ENCODE peak calls at places on chromosomes 11 and 22, in six cellular contexts. One of them, this sample, is unnamed.

GRCh38 chr22:28029201-28029948 is 110.3 kb upstream of the PITPNB start:
- DNase-seq in ACHN: no peak
- DNase-seq in NCI-H187: peak; percentile 45
- DNase-seq in T-helper 9 cell: no peak
- DNase-seq in activated CD8-positive, alpha-beta memory T cell treated with anti-CD3 and anti-CD28 coated beads for 4 hours: no peak
- DNase-seq in GM12891: no peak
- DNase-seq in this sample: no peak

GRCh38 chr22:48750282-48750681 is 1077.4 kb downstream of the BRD1 start:
- DNase-seq in ACHN: no peak
- DNase-seq in NCI-H187: no peak
- DNase-seq in T-helper 9 cell: no peak
- DNase-seq in activated CD8-positive, alpha-beta memory T cell treated with anti-CD3 and anti-CD28 coated beads for 4 hours: no peak
- DNase-seq in GM12891: no peak
- DNase-seq in this sample: no peak

GRCh38 chr11:69636512-69636866 is 4.5 kb upstream of the CCND1 start:
- DNase-seq in ACHN: no peak
- DNase-seq in NCI-H187: no peak
- DNase-seq in T-helper 9 cell: no peak
- DNase-seq in activated CD8-positive, alpha-beta memory T cell treated with anti-CD3 and anti-CD28 coated beads for 4 hours: no peak
- DNase-seq in GM12891: no peak
- DNase-seq in this sample: no peak

GRCh38 chr11:17637901-17638300 is 81.5 kb upstream of the MYOD1 start:
- DNase-seq in ACHN: no peak
- DNase-seq in NCI-H187: no peak
- DNase-seq in T-helper 9 cell: no peak
- DNase-seq in activated CD8-positive, alpha-beta memory T cell treated with anti-CD3 and anti-CD28 coated beads for 4 hours: no peak
- DNase-seq in GM12891: no peak
- DNase-seq in this sample: no peak

GRCh38 chr11:34165786-34166557 is 60.5 kb downstream of the NAT10 start:
- DNase-seq in ACHN: no peak
- DNase-seq in NCI-H187: no peak
- DNase-seq in T-helper 9 cell: no peak
- DNase-seq in activated CD8-positive, alpha-beta memory T cell treated with anti-CD3 and anti-CD28 coated beads for 4 hours: no peak
- DNase-seq in GM12891: no peak
- DNase-seq in this sample: no peak

GRCh38 chr11:20351151-20351550 is 12.4 kb upstream of the HTATIP2 start:
- DNase-seq in ACHN: no peak
- DNase-seq in NCI-H187: no peak
- DNase-seq in T-helper 9 cell: no peak
- DNase-seq in activated CD8-positive, alpha-beta memory T cell treated with anti-CD3 and anti-CD28 coated beads for 4 hours: no peak
- DNase-seq in GM12891: no peak
- DNase-seq in this sample: no peak

GRCh38 chr22:45296628-45297297 is 12.0 kb downstream of the UPK3A start:
- DNase-seq in ACHN: no peak
- DNase-seq in NCI-H187: no peak
- DNase-seq in T-helper 9 cell: peak; percentile 19
- DNase-seq in activated CD8-positive, alpha-beta memory T cell treated with anti-CD3 and anti-CD28 coated beads for 4 hours: no peak
- DNase-seq in GM12891: peak; percentile 37
- DNase-seq in this sample: peak; percentile 37

GRCh38 chr11:3735827-3736226 is 61.5 kb downstream of the NUP98 start:
- DNase-seq in ACHN: no peak
- DNase-seq in NCI-H187: no peak
- DNase-seq in T-helper 9 cell: no peak
- DNase-seq in activated CD8-positive, alpha-beta memory T cell treated with anti-CD3 and anti-CD28 coated beads for 4 hours: no peak
- DNase-seq in GM12891: no peak
- DNase-seq in this sample: no peak

GRCh38 chr22:50656122-50657070 is 16.2 kb upstream of the SHANK3 start:
- DNase-seq in ACHN: peak; percentile 34
- DNase-seq in NCI-H187: no peak
- DNase-seq in T-helper 9 cell: no peak
- DNase-seq in activated CD8-positive, alpha-beta memory T cell treated with anti-CD3 and anti-CD28 coated beads for 4 hours: no peak
- DNase-seq in GM12891: no peak
- DNase-seq in this sample: no peak

GRCh38 chr11:103086461-103086860 is 5.5 kb downstream of the DCUN1D5 start:
- DNase-seq in ACHN: no peak
- DNase-seq in NCI-H187: no peak
- DNase-seq in T-helper 9 cell: no peak
- DNase-seq in activated CD8-positive, alpha-beta memory T cell treated with anti-CD3 and anti-CD28 coated beads for 4 hours: no peak
- DNase-seq in GM12891: no peak
- DNase-seq in this sample: no peak

GRCh38 chr11:70142171-70142875 is 60.8 kb upstream of the FADD start:
- DNase-seq in ACHN: no peak
- DNase-seq in NCI-H187: no peak
- DNase-seq in T-helper 9 cell: no peak
- DNase-seq in activated CD8-positive, alpha-beta memory T cell treated with anti-CD3 and anti-CD28 coated beads for 4 hours: no peak
- DNase-seq in GM12891: no peak
- DNase-seq in this sample: no peak

GRCh38 chr11:107043242-107043991 is 25.1 kb upstream of the GUCY1A2 start:
- DNase-seq in ACHN: peak; percentile 61
- DNase-seq in NCI-H187: no peak
- DNase-seq in T-helper 9 cell: no peak
- DNase-seq in activated CD8-positive, alpha-beta memory T cell treated with anti-CD3 and anti-CD28 coated beads for 4 hours: no peak
- DNase-seq in GM12891: no peak
- DNase-seq in this sample: no peak

GRCh38 chr11:47413908-47414684 is 5.7 kb downstream of the SLC39A13 start:
- DNase-seq in ACHN: no peak
- DNase-seq in NCI-H187: no peak
- DNase-seq in T-helper 9 cell: no peak
- DNase-seq in activated CD8-positive, alpha-beta memory T cell treated with anti-CD3 and anti-CD28 coated beads for 4 hours: no peak
- DNase-seq in GM12891: no peak
- DNase-seq in this sample: no peak

GRCh38 chr11:21072517-21072916 is 403.1 kb downstream of the NELL1 start:
- DNase-seq in ACHN: no peak
- DNase-seq in NCI-H187: no peak
- DNase-seq in T-helper 9 cell: no peak
- DNase-seq in activated CD8-positive, alpha-beta memory T cell treated with anti-CD3 and anti-CD28 coated beads for 4 hours: no peak
- DNase-seq in GM12891: no peak
- DNase-seq in this sample: no peak

GRCh38 chr22:22158965-22159364 is 85.6 kb upstream of the VPREB1 start:
- DNase-seq in ACHN: no peak
- DNase-seq in NCI-H187: no peak
- DNase-seq in T-helper 9 cell: no peak
- DNase-seq in activated CD8-positive, alpha-beta memory T cell treated with anti-CD3 and anti-CD28 coated beads for 4 hours: no peak
- DNase-seq in GM12891: no peak
- DNase-seq in this sample: no peak

GRCh38 chr11:123640677-123641494 is 13.5 kb downstream of the SCN3B start:
- DNase-seq in ACHN: peak; percentile 38
- DNase-seq in NCI-H187: peak; percentile 19
- DNase-seq in T-helper 9 cell: peak; percentile 11
- DNase-seq in activated CD8-positive, alpha-beta memory T cell treated with anti-CD3 and anti-CD28 coated beads for 4 hours: peak; percentile 6
- DNase-seq in GM12891: peak; percentile 55
- DNase-seq in this sample: no peak

GRCh38 chr11:132037467-132037862 is 667.0 kb downstream of the NTM start:
- DNase-seq in ACHN: no peak
- DNase-seq in NCI-H187: no peak
- DNase-seq in T-helper 9 cell: no peak
- DNase-seq in activated CD8-positive, alpha-beta memory T cell treated with anti-CD3 and anti-CD28 coated beads for 4 hours: no peak
- DNase-seq in GM12891: no peak
- DNase-seq in this sample: no peak

GRCh38 chr11:61598886-61599868 is 18.3 kb upstream of the SYT7 start:
- DNase-seq in ACHN: no peak
- DNase-seq in NCI-H187: no peak
- DNase-seq in T-helper 9 cell: no peak
- DNase-seq in activated CD8-positive, alpha-beta memory T cell treated with anti-CD3 and anti-CD28 coated beads for 4 hours: no peak
- DNase-seq in GM12891: no peak
- DNase-seq in this sample: no peak

GRCh38 chr22:40070701-40071100 is 75.9 kb downstream of the FAM83F start:
- DNase-seq in ACHN: no peak
- DNase-seq in NCI-H187: no peak
- DNase-seq in T-helper 9 cell: no peak
- DNase-seq in activated CD8-positive, alpha-beta memory T cell treated with anti-CD3 and anti-CD28 coated beads for 4 hours: no peak
- DNase-seq in GM12891: no peak
- DNase-seq in this sample: no peak

GRCh38 chr22:19127329-19128008 is 3.6 kb upstream of the TSSK2 start:
- DNase-seq in ACHN: no peak
- DNase-seq in NCI-H187: no peak
- DNase-seq in T-helper 9 cell: no peak
- DNase-seq in activated CD8-positive, alpha-beta memory T cell treated with anti-CD3 and anti-CD28 coated beads for 4 hours: no peak
- DNase-seq in GM12891: no peak
- DNase-seq in this sample: no peak

GRCh38 chr11:119195680-119196079 is 10.4 kb downstream of the NHERF4 start:
- DNase-seq in ACHN: peak; percentile 21
- DNase-seq in NCI-H187: peak; percentile 19
- DNase-seq in T-helper 9 cell: no peak
- DNase-seq in activated CD8-positive, alpha-beta memory T cell treated with anti-CD3 and anti-CD28 coated beads for 4 hours: no peak
- DNase-seq in GM12891: no peak
- DNase-seq in this sample: no peak

GRCh38 chr11:10267821-10268220 is 26.2 kb downstream of the SBF2 start:
- DNase-seq in ACHN: no peak
- DNase-seq in NCI-H187: no peak
- DNase-seq in T-helper 9 cell: no peak
- DNase-seq in activated CD8-positive, alpha-beta memory T cell treated with anti-CD3 and anti-CD28 coated beads for 4 hours: no peak
- DNase-seq in GM12891: no peak
- DNase-seq in this sample: no peak

GRCh38 chr11:94089356-94089755 is 39.3 kb upstream of the PANX1 start:
- DNase-seq in ACHN: no peak
- DNase-seq in NCI-H187: no peak
- DNase-seq in T-helper 9 cell: no peak
- DNase-seq in activated CD8-positive, alpha-beta memory T cell treated with anti-CD3 and anti-CD28 coated beads for 4 hours: no peak
- DNase-seq in GM12891: no peak
- DNase-seq in this sample: no peak

GRCh38 chr22:37258005-37258790 is 14.1 kb upstream of the RAC2 start:
- DNase-seq in ACHN: no peak
- DNase-seq in NCI-H187: no peak
- DNase-seq in T-helper 9 cell: no peak
- DNase-seq in activated CD8-positive, alpha-beta memory T cell treated with anti-CD3 and anti-CD28 coated beads for 4 hours: no peak
- DNase-seq in GM12891: no peak
- DNase-seq in this sample: no peak

GRCh38 chr11:60887531-60887930 is 18.9 kb downstream of the PRPF19 start:
- DNase-seq in ACHN: peak; percentile 49
- DNase-seq in NCI-H187: peak; percentile 2
- DNase-seq in T-helper 9 cell: no peak
- DNase-seq in activated CD8-positive, alpha-beta memory T cell treated with anti-CD3 and anti-CD28 coated beads for 4 hours: no peak
- DNase-seq in GM12891: no peak
- DNase-seq in this sample: no peak

GRCh38 chr11:91081440-91082088 is 858.7 kb upstream of the CHORDC1 start:
- DNase-seq in ACHN: no peak
- DNase-seq in NCI-H187: no peak
- DNase-seq in T-helper 9 cell: no peak
- DNase-seq in activated CD8-positive, alpha-beta memory T cell treated with anti-CD3 and anti-CD28 coated beads for 4 hours: no peak
- DNase-seq in GM12891: no peak
- DNase-seq in this sample: no peak

GRCh38 chr11:28834877-28835276 is 726.7 kb downstream of the METTL15 start:
- DNase-seq in ACHN: peak; percentile 70
- DNase-seq in NCI-H187: no peak
- DNase-seq in T-helper 9 cell: no peak
- DNase-seq in activated CD8-positive, alpha-beta memory T cell treated with anti-CD3 and anti-CD28 coated beads for 4 hours: no peak
- DNase-seq in GM12891: no peak
- DNase-seq in this sample: no peak

GRCh38 chr11:66465371-66466224 is 1.1 kb upstream of the PELI3 start:
- DNase-seq in ACHN: no peak
- DNase-seq in NCI-H187: no peak
- DNase-seq in T-helper 9 cell: no peak
- DNase-seq in activated CD8-positive, alpha-beta memory T cell treated with anti-CD3 and anti-CD28 coated beads for 4 hours: no peak
- DNase-seq in GM12891: no peak
- DNase-seq in this sample: no peak

GRCh38 chr11:105667441-105667840 is 57.6 kb downstream of the GRIA4 start:
- DNase-seq in ACHN: no peak
- DNase-seq in NCI-H187: no peak
- DNase-seq in T-helper 9 cell: no peak
- DNase-seq in activated CD8-positive, alpha-beta memory T cell treated with anti-CD3 and anti-CD28 coated beads for 4 hours: no peak
- DNase-seq in GM12891: no peak
- DNase-seq in this sample: no peak

GRCh38 chr22:38614331-38615122 is 41.7 kb downstream of the FAM227A start:
- DNase-seq in ACHN: no peak
- DNase-seq in NCI-H187: no peak
- DNase-seq in T-helper 9 cell: no peak
- DNase-seq in activated CD8-positive, alpha-beta memory T cell treated with anti-CD3 and anti-CD28 coated beads for 4 hours: no peak
- DNase-seq in GM12891: no peak
- DNase-seq in this sample: no peak

GRCh38 chr11:69162505-69162904 is 6.8 kb downstream of the SMIM38 start:
- DNase-seq in ACHN: no peak
- DNase-seq in NCI-H187: no peak
- DNase-seq in T-helper 9 cell: no peak
- DNase-seq in activated CD8-positive, alpha-beta memory T cell treated with anti-CD3 and anti-CD28 coated beads for 4 hours: no peak
- DNase-seq in GM12891: no peak
- DNase-seq in this sample: no peak

GRCh38 chr11:44698228-44698923 is 28.4 kb upstream of the TSPAN18 start:
- DNase-seq in ACHN: no peak
- DNase-seq in NCI-H187: no peak
- DNase-seq in T-helper 9 cell: no peak
- DNase-seq in activated CD8-positive, alpha-beta memory T cell treated with anti-CD3 and anti-CD28 coated beads for 4 hours: no peak
- DNase-seq in GM12891: no peak
- DNase-seq in this sample: no peak

GRCh38 chr11:116660011-116660410 is 112.8 kb downstream of the BUD13 start:
- DNase-seq in ACHN: no peak
- DNase-seq in NCI-H187: no peak
- DNase-seq in T-helper 9 cell: no peak
- DNase-seq in activated CD8-positive, alpha-beta memory T cell treated with anti-CD3 and anti-CD28 coated beads for 4 hours: no peak
- DNase-seq in GM12891: no peak
- DNase-seq in this sample: no peak

GRCh38 chr11:78840623-78841022 is 266.0 kb upstream of the NARS2 start:
- DNase-seq in ACHN: no peak
- DNase-seq in NCI-H187: no peak
- DNase-seq in T-helper 9 cell: no peak
- DNase-seq in activated CD8-positive, alpha-beta memory T cell treated with anti-CD3 and anti-CD28 coated beads for 4 hours: no peak
- DNase-seq in GM12891: no peak
- DNase-seq in this sample: no peak

GRCh38 chr11:95147364-95147905 is 57.8 kb downstream of the ENDOD1 start:
- DNase-seq in ACHN: peak; percentile 61
- DNase-seq in NCI-H187: no peak
- DNase-seq in T-helper 9 cell: no peak
- DNase-seq in activated CD8-positive, alpha-beta memory T cell treated with anti-CD3 and anti-CD28 coated beads for 4 hours: no peak
- DNase-seq in GM12891: no peak
- DNase-seq in this sample: no peak

GRCh38 chr11:105763594-105763993 is 153.7 kb downstream of the GRIA4 start:
- DNase-seq in ACHN: no peak
- DNase-seq in NCI-H187: no peak
- DNase-seq in T-helper 9 cell: no peak
- DNase-seq in activated CD8-positive, alpha-beta memory T cell treated with anti-CD3 and anti-CD28 coated beads for 4 hours: no peak
- DNase-seq in GM12891: no peak
- DNase-seq in this sample: no peak

GRCh38 chr22:23260645-23261581 is 80.6 kb downstream of the BCR start:
- DNase-seq in ACHN: no peak
- DNase-seq in NCI-H187: no peak
- DNase-seq in T-helper 9 cell: no peak
- DNase-seq in activated CD8-positive, alpha-beta memory T cell treated with anti-CD3 and anti-CD28 coated beads for 4 hours: no peak
- DNase-seq in GM12891: no peak
- DNase-seq in this sample: no peak